ENCODE peak calls at places on chromosomes 5 and 9, in four cellular contexts. F is H1, R is GM12878, W is HepG2. Z is an unnamed sample.
A peak's percentile ranks its signal among the peaks of the same experiment; 100 is the strongest.

GRCh38 chr5:144335561-144335960 is 164.9 kb downstream of the KCTD16 start:
- DNase-seq in F (no peak), R (peak; percentile 5), W (no peak), Z (no peak)

GRCh38 chr5:175638305-175638704 is 19.6 kb upstream of the HRH2 start:
- DNase-seq in F (no peak), R (no peak), W (no peak), Z (no peak)

GRCh38 chr9:17799383-17799782 is 220.5 kb downstream of the SH3GL2 start:
- DNase-seq in F (no peak), R (no peak), W (no peak), Z (no peak)

GRCh38 chr5:395921-396714 is 46.9 kb upstream of the EXOC3 start:
- DNase-seq in F (no peak), R (no peak), W (no peak), Z (no peak)

GRCh38 chr5:58258984-58259684 is 200.8 kb downstream of the PLK2 start:
- DNase-seq in F (no peak), R (no peak), W (no peak), Z (no peak)

GRCh38 chr5:51187953-51188591 is 195.2 kb upstream of the ISL1 start:
- DNase-seq in F (peak; percentile 13), R (no peak), W (no peak), Z (peak; percentile 15)

GRCh38 chr5:136027316-136027715 is 1.5 kb upstream of the TGFBI start:
- DNase-seq in F (no peak), R (no peak), W (no peak), Z (no peak)

GRCh38 chr9:121169094-121169601 is 32.5 kb downstream of the RAB14 start:
- DNase-seq in F (no peak), R (no peak), W (peak; percentile 5), Z (no peak)

GRCh38 chr5:12312343-12312742 is 408.1 kb upstream of the CTNND2 start:
- DNase-seq in F (no peak), R (no peak), W (no peak), Z (no peak)

GRCh38 chr9:122819791-122820489 is 8.4 kb downstream of the PDCL start:
- DNase-seq in F (no peak), R (no peak), W (no peak), Z (no peak)

GRCh38 chr5:109786177-109786576 is 96.5 kb downstream of the MAN2A1 start:
- DNase-seq in F (no peak), R (no peak), W (no peak), Z (no peak)

GRCh38 chr5:93609756-93610155 is 26.7 kb downstream of the NR2F1 start:
- DNase-seq in F (no peak), R (no peak), W (no peak), Z (no peak)

GRCh38 chr5:157748740-157749461 is 5.4 kb downstream of the LSM11 start:
- DNase-seq in F (no peak), R (no peak), W (no peak), Z (no peak)

GRCh38 chr9:14314424-14314928 is 535 bp upstream of the NFIB start:
- DNase-seq in F (no peak), R (no peak), W (peak; percentile 57), Z (peak; percentile 68)

GRCh38 chr5:126836778-126837177 is 59.8 kb downstream of the LMNB1 start:
- DNase-seq in F (no peak), R (no peak), W (no peak), Z (no peak)
- TF ChIP-seq YY1 in F (no peak), R (no peak), W (no peak), Z (no peak)

GRCh38 chr5:139193928-139194327 is 4.2 kb downstream of the SIL1 start:
- DNase-seq in F (no peak), R (no peak), W (peak; percentile 21), Z (no peak)
- TF ChIP-seq SUZ12 in F (no peak), R (no peak), W (no peak), Z (no peak)

GRCh38 chr9:129453734-129454133 is 167.2 kb downstream of the C9orf50 start:
- DNase-seq in F (no peak), R (no peak), W (no peak), Z (no peak)

GRCh38 chr9:129457325-129457779 is 163.5 kb downstream of the C9orf50 start:
- DNase-seq in F (no peak), R (no peak), W (no peak), Z (no peak)

GRCh38 chr9:129454468-129455067 is 166.3 kb downstream of the C9orf50 start:
- DNase-seq in F (no peak), R (no peak), W (no peak), Z (no peak)

GRCh38 chr9:129456549-129457324 is 164.2 kb downstream of the C9orf50 start:
- DNase-seq in F (no peak), R (no peak), W (no peak), Z (no peak)

DNA sequence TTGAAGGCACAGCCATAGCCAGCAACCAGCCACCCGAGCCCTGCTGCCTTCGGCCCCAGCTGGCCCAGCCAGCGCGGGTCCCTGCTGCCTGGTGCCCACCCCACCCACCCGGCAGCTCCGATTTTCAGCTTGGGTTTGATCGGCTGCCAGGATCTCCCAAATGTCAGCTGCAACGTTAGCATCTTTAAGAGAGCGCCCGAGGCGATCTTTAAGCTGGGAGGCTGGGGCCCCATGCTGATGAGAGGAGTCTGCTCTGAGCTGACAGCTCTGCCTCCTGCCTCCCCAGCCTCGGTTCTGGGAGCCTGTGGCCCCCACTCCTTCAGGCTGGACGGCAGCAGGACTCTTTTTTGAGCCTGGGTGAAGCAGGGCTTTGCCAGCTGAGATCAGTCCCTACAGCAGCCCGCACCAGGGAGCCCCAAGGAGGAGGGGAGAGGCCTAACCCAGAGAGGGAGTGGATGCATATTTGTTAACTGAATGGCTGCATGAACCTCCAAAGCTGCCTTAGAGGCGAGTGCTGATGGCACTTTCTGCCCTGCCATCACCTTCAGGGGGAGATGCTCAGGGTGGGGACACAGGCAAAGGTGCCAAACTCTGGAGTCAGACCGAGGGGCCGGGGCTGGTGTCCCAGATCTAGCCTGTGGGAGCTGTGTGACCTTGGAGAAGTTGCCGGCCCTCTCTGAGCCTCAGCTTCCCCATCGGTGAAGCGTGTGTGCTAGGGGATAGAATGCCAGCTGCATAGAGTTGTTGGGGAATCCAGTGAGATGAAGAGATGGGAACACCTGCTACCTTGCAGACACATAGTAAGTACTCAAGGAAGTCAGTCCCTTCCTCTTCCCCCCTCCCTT is 165.5 kb downstream of the C9orf50 start:
- DNase-seq in F (no peak), R (no peak), W (no peak), Z (peak; percentile 42)
- TF ChIP-seq YY1 in F (no peak), R (no peak), W (no peak), Z (no peak)

GRCh38 chr5:55226027-55226933 is 835 bp downstream of the MCIDAS start:
- DNase-seq in F (peak; percentile 60), R (no peak), W (peak; percentile 38), Z (no peak)

GRCh38 chr5:55225346-55225745 is 1.8 kb downstream of the MCIDAS start:
- DNase-seq in F (no peak), R (no peak), W (no peak), Z (no peak)

GRCh38 chr5:55230086-55230629 is 3.0 kb upstream of the MCIDAS start:
- DNase-seq in F (no peak), R (no peak), W (no peak), Z (no peak)

GRCh38 chr5:55227738-55228430 is 769 bp upstream of the MCIDAS start:
- DNase-seq in F (no peak), R (no peak), W (no peak), Z (no peak)

DNA sequence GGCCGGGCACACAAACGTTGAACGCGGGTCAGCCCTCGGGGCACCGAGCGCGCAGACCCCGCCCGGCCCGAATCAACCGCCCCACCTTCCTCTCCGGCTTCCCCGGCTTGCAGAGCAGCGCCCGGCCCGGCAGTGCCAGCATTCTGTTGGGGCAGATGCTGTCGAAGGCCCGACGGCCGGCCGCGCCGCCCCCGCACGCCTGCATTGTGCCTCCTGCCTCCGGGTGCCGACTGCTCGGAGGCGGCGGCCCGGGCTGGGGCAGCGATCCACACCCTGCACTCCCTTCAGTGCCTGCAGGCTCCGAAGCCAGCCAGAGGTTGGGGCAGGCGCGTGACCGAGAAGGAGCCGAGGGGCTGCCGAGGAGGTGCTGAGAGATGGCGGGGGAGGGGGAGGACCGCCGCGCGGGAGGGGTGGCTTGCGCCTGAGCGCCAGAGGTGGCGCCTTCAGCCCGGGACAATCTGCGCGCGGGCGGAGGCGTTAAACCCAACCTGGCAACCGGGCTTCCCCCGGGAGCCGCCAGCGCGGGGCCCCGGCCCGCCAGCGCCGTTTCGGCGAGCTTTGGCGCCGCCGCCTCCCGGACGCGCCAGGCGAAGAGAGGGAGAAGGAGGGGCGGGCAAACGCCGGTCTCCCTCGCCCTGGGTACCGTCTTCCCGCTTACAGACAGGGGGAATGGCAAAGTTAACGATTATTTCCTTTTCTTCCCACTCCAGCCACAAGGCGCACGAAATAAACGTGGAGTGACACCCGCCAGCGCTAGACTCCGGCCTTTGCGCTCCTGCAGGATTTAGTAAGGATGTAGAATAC is at the start of gene MCIDAS:
- DNase-seq in F (no peak), R (no peak), W (no peak), Z (no peak)
- TF ChIP-seq SUZ12 in F (peak; percentile 94), R (no peak), W (no peak), Z (no peak)

GRCh38 chr9:132923346-132923902 is 21.0 kb downstream of the TSC1 start:
- DNase-seq in F (no peak), R (no peak), W (no peak), Z (no peak)
- TF ChIP-seq YY1 in F (no peak), R (no peak), W (no peak), Z (no peak)

GRCh38 chr5:89073045-89073444 is 190.1 kb upstream of the MEF2C start:
- DNase-seq in F (no peak), R (no peak), W (no peak), Z (no peak)
- TF ChIP-seq SUZ12 in F (no peak), R (no peak), W (no peak), Z (no peak)

Z was measured in NT2/D1.